ENCODE peak calls at places on chromosomes 13 and 19, in four cellular contexts. Z is NCI-H1092 treated with DMSO at 0.1 percent for 48 hours; V is stimulated activated CD4-positive, alpha-beta T cell treated with anti-CD3 and anti-CD28 coated beads, Interleukin-4, amount 100 ng/mL, for 1 hour; G is activated CD4-positive, alpha-beta T cell treated with anti-CD3 and anti-CD28 coated beads, Interleukin-2, amount 50 U/mL, for 24 hours. L is an unnamed sample.
A peak's percentile ranks its signal among the peaks of the same experiment; 100 is the strongest.

GRCh38 chr13:85031771-85032170 is 767.4 kb downstream of the SLITRK6 start:
- DNase-seq in G (no peak), Z (no peak), V (no peak), L (no peak)

GRCh38 chr13:30071890-30072817 is 221.7 kb upstream of the UBL3 start:
- DNase-seq in G (no peak), Z (no peak), V (no peak), L (no peak)

GRCh38 chr19:18589380-18590272 is 1.0 kb downstream of the REX1BD start:
- DNase-seq in G (no peak), Z (peak; percentile 45), V (peak; percentile 67), L (peak; percentile 93)

GRCh38 chr19:43667524-43668405 is 2.2 kb downstream of the PLAUR start:
- DNase-seq in V (no peak), Z (no peak), G (no peak), L (no peak)

GRCh38 chr13:111480976-111481375 is 160.5 kb downstream of the TEX29 start:
- DNase-seq in Z (peak; percentile 100), V (no peak), G (no peak), L (peak; percentile 74)

GRCh38 chr19:50820549-50821247 is 2.9 kb downstream of the KLK1 start:
- DNase-seq in Z (no peak), G (no peak), V (no peak), L (no peak)

GRCh38 chr13:98141938-98142426 is 912 bp upstream of the FARP1 start:
- DNase-seq in G (no peak), V (no peak), Z (peak; percentile 73), L (no peak)

GRCh38 chr19:1469936-1470863 is 8.8 kb downstream of the C19orf25 start:
- DNase-seq in G (peak; percentile 59), Z (no peak), V (peak; percentile 76), L (peak; percentile 82)

GRCh38 chr13:21095311-21095710 is 33.9 kb upstream of the LATS2 start:
- DNase-seq in V (no peak), G (no peak), Z (no peak), L (no peak)

GRCh38 chr13:66558511-66558910 is 671.6 kb downstream of the PCDH9 start:
- DNase-seq in V (no peak), Z (no peak), G (no peak), L (no peak)

GRCh38 chr13:102610296-102610895 is 13.6 kb downstream of the TPP2 start:
- DNase-seq in G (no peak), Z (no peak), V (no peak), L (no peak)

GRCh38 chr19:53132231-53132991 is at the start of gene ZNF415:
- DNase-seq in V (peak; percentile 40), G (peak; percentile 18), Z (peak; percentile 32), L (no peak)

GRCh38 chr13:46475586-46475991 is 77.4 kb upstream of the LRCH1 start:
- DNase-seq in V (no peak), Z (no peak), G (no peak), L (no peak)

GRCh38 chr19:16035601-16036297 is 40.5 kb upstream of the TPM4 start:
- DNase-seq in G (no peak), Z (no peak), V (no peak), L (no peak)

GRCh38 chr13:65535360-65535759 is 1694.8 kb downstream of the PCDH9 start:
- DNase-seq in G (no peak), Z (no peak), V (no peak), L (no peak)

GRCh38 chr13:45178349-45179142 is 22.3 kb downstream of the KCTD4 start:
- DNase-seq in Z (no peak), G (no peak), V (no peak), L (no peak)

GRCh38 chr13:21683034-21683733 is 12.3 kb downstream of the FGF9 start:
- DNase-seq in G (no peak), V (no peak), Z (no peak), L (no peak)

GRCh38 chr13:109105899-109106298 is 476.5 kb downstream of the MYO16 start:
- DNase-seq in Z (no peak), V (no peak), G (no peak), L (no peak)

GRCh38 chr19:38580080-38580479 is 37.7 kb downstream of the MAP4K1 start:
- DNase-seq in G (no peak), Z (no peak), V (no peak), L (no peak)